ENCODE peak calls at places on chromosomes 16 and 17, in seven cellular contexts. One of them, this sample, is unnamed.

GRCh38 chr16:31073073-31073822 is 792 bp downstream of the ZNF668 start:
- DNase-seq in NCI-H1105: peak
- DNase-seq in HEK293T: peak
- DNase-seq in stromal cell of bone marrow: peak
- DNase-seq in fibroblast of pulmonary artery: peak
- DNase-seq in HuH-7: peak
- DNase-seq in NCI-H1694 treated with DMSO at 0.1 percent for 48 hours: peak
- DNase-seq in this sample: peak

GRCh38 chr16:12046651-12047050 is 70.1 kb downstream of the SNX29 start:
- DNase-seq in fibroblast of pulmonary artery: no peak
- DNase-seq in NCI-H1694 treated with DMSO at 0.1 percent for 48 hours: no peak
- DNase-seq in HuH-7: no peak
- DNase-seq in NCI-H1105: no peak
- DNase-seq in HEK293T: no peak
- DNase-seq in stromal cell of bone marrow: no peak
- DNase-seq in this sample: no peak

GRCh38 chr17:57750930-57751329 is 5.8 kb upstream of the CCDC182 start:
- DNase-seq in stromal cell of bone marrow: no peak
- DNase-seq in NCI-H1694 treated with DMSO at 0.1 percent for 48 hours: no peak
- DNase-seq in HuH-7: no peak
- DNase-seq in HEK293T: no peak
- DNase-seq in NCI-H1105: no peak
- DNase-seq in fibroblast of pulmonary artery: no peak
- DNase-seq in this sample: no peak

GRCh38 chr16:53768593-53768992 is 64.6 kb downstream of the FTO start:
- DNase-seq in stromal cell of bone marrow: peak
- DNase-seq in NCI-H1105: no peak
- DNase-seq in HuH-7: no peak
- DNase-seq in fibroblast of pulmonary artery: peak
- DNase-seq in NCI-H1694 treated with DMSO at 0.1 percent for 48 hours: no peak
- DNase-seq in HEK293T: no peak
- DNase-seq in this sample: peak

GRCh38 chr16:80974649-80975376 is 31.9 kb downstream of the CMC2 start:
- DNase-seq in NCI-H1694 treated with DMSO at 0.1 percent for 48 hours: no peak
- DNase-seq in NCI-H1105: no peak
- DNase-seq in fibroblast of pulmonary artery: peak
- DNase-seq in HuH-7: no peak
- DNase-seq in stromal cell of bone marrow: no peak
- DNase-seq in HEK293T: no peak
- DNase-seq in this sample: no peak

GRCh38 chr17:58233547-58233946 is 4.8 kb upstream of the LPO start:
- DNase-seq in HuH-7: no peak
- DNase-seq in HEK293T: no peak
- DNase-seq in fibroblast of pulmonary artery: no peak
- DNase-seq in NCI-H1105: no peak
- DNase-seq in stromal cell of bone marrow: no peak
- DNase-seq in NCI-H1694 treated with DMSO at 0.1 percent for 48 hours: no peak
- DNase-seq in this sample: no peak

GRCh38 chr17:41534899-41535546 is 6.9 kb upstream of the KRT19 start:
- DNase-seq in NCI-H1105: no peak
- DNase-seq in stromal cell of bone marrow: no peak
- DNase-seq in fibroblast of pulmonary artery: no peak
- DNase-seq in HuH-7: no peak
- DNase-seq in NCI-H1694 treated with DMSO at 0.1 percent for 48 hours: no peak
- DNase-seq in HEK293T: no peak
- DNase-seq in this sample: no peak

GRCh38 chr16:79267781-79268180 is 332.8 kb downstream of the MAF start:
- DNase-seq in fibroblast of pulmonary artery: no peak
- DNase-seq in HuH-7: no peak
- DNase-seq in NCI-H1694 treated with DMSO at 0.1 percent for 48 hours: no peak
- DNase-seq in HEK293T: no peak
- DNase-seq in stromal cell of bone marrow: no peak
- DNase-seq in NCI-H1105: no peak
- DNase-seq in this sample: no peak

GRCh38 chr17:19378416-19379293 is at the start of gene MAPK7:
- DNase-seq in fibroblast of pulmonary artery: no peak
- DNase-seq in HEK293T: no peak
- DNase-seq in NCI-H1105: no peak
- DNase-seq in HuH-7: no peak
- DNase-seq in NCI-H1694 treated with DMSO at 0.1 percent for 48 hours: no peak
- DNase-seq in stromal cell of bone marrow: no peak
- DNase-seq in this sample: no peak

This sample was measured in GM04504.